ENCODE peak calls at places on chromosomes 3 and 15, in ten cellular contexts. Q is AG04450; A is GM12865; W is HFFc6; F is A549; B is CD8-positive, alpha-beta T cell; G is nephron progenitor cell; V is Panc1; U is Caco-2; O is MCF 10A. L is an unnamed sample.
A peak's percentile ranks its signal among the peaks of the same experiment; 100 is the strongest.

GRCh38 chr3:150094150-150094932 is 123.6 kb upstream of the PFN2 start:
- DNase-seq in O (peak; percentile 86), A (peak; percentile 74), V (no peak), G (no peak), Q (no peak), W (peak; percentile 43), B (no peak), F (no peak), U (no peak), L (no peak)

GRCh38 chr3:132554437-132554836 is 42.6 kb upstream of the ACKR4 start:
- DNase-seq in W (no peak), O (no peak), A (no peak), V (no peak), B (no peak), Q (no peak), G (no peak), F (no peak), U (no peak), L (no peak)

GRCh38 chr3:143002083-143002712 is 828 bp downstream of the U2SURP start:
- DNase-seq in B (no peak), A (peak; percentile 47), F (peak; percentile 56), W (peak; percentile 10), V (no peak), O (peak; percentile 57), G (no peak), U (peak; percentile 39), Q (no peak), L (peak; percentile 67)

GRCh38 chr15:40323953-40324937 is 753 bp downstream of the INAFM2 start:
- DNase-seq in G (peak; percentile 54), O (no peak), U (no peak), V (no peak), Q (no peak), A (peak; percentile 41), F (no peak), B (no peak), W (no peak), L (peak; percentile 52)

GRCh38 chr3:54954516-54954915 is 26.7 kb upstream of the LRTM1 start:
- DNase-seq in O (no peak), U (no peak), A (no peak), V (no peak), B (no peak), Q (no peak), G (no peak), F (no peak), W (peak; percentile 18), L (no peak)

GRCh38 chr15:41827880-41828746 is at the start of gene JMJD7:
- DNase-seq in A (peak; percentile 93), W (peak; percentile 80), Q (peak; percentile 66), U (peak; percentile 93), B (peak; percentile 93), G (peak; percentile 99), O (peak; percentile 85), V (peak; percentile 36), F (peak; percentile 82), L (peak; percentile 85)

GRCh38 chr3:131503328-131503650 is 518 bp upstream of the MRPL3 start:
- DNase-seq in B (no peak), U (peak; percentile 2), W (no peak), O (no peak), F (no peak), A (no peak), V (no peak), G (no peak), Q (no peak), L (peak; percentile 8)

GRCh38 chr15:32851619-32852416 is 134.0 kb downstream of the GREM1 start:
- DNase-seq in G (no peak), A (no peak), V (no peak), U (no peak), Q (peak; percentile 79), W (peak; percentile 73), B (no peak), F (no peak), O (peak; percentile 59), L (no peak)

GRCh38 chr3:105729662-105730061 is 139.2 kb downstream of the CBLB start:
- DNase-seq in U (no peak), W (no peak), Q (no peak), V (no peak), F (no peak), O (no peak), B (no peak), A (no peak), G (no peak), L (no peak)

GRCh38 chr3:53794597-53794996 is 51.6 kb downstream of the CHDH start:
- DNase-seq in V (no peak), F (no peak), U (no peak), G (no peak), Q (no peak), O (no peak), A (no peak), W (peak; percentile 47), B (no peak), L (no peak)

GRCh38 chr3:117600112-117600511 is 890.5 kb downstream of the TUSC7 start:
- DNase-seq in W (no peak), Q (no peak), F (no peak), U (no peak), V (no peak), A (peak; percentile 30), B (no peak), O (no peak), G (no peak), L (no peak)

GRCh38 chr15:34760909-34761308 is 6.1 kb upstream of the GJD2 start:
- DNase-seq in B (no peak), G (no peak), A (no peak), Q (no peak), V (no peak), W (no peak), U (no peak), O (no peak), F (no peak), L (no peak)

GRCh38 chr3:124986153-124987143 is 51.9 kb upstream of the MUC13 start:
- DNase-seq in U (peak; percentile 40), A (no peak), W (peak; percentile 93), G (peak; percentile 15), O (peak; percentile 92), B (no peak), Q (peak; percentile 69), V (no peak), F (peak; percentile 72), L (no peak)

GRCh38 chr3:140557476-140557875 is 120.4 kb upstream of the TRIM42 start:
- DNase-seq in W (no peak), O (no peak), V (no peak), Q (no peak), U (no peak), G (no peak), F (no peak), A (no peak), B (no peak), L (no peak)

GRCh38 chr3:140555666-140556065 is 122.2 kb upstream of the TRIM42 start:
- DNase-seq in F (no peak), V (no peak), U (no peak), W (no peak), O (no peak), G (no peak), A (no peak), B (no peak), Q (no peak), L (no peak)

GRCh38 chr3:140553591-140553990 is 124.3 kb upstream of the TRIM42 start:
- DNase-seq in W (no peak), F (no peak), U (no peak), B (no peak), G (no peak), Q (no peak), O (no peak), A (no peak), V (no peak), L (no peak)

GRCh38 chr3:140552898-140553297 is 125.0 kb upstream of the TRIM42 start:
- DNase-seq in B (no peak), U (no peak), F (no peak), W (no peak), O (peak; percentile 57), G (no peak), A (peak; percentile 2), Q (no peak), V (no peak), L (peak; percentile 4)

DNA sequence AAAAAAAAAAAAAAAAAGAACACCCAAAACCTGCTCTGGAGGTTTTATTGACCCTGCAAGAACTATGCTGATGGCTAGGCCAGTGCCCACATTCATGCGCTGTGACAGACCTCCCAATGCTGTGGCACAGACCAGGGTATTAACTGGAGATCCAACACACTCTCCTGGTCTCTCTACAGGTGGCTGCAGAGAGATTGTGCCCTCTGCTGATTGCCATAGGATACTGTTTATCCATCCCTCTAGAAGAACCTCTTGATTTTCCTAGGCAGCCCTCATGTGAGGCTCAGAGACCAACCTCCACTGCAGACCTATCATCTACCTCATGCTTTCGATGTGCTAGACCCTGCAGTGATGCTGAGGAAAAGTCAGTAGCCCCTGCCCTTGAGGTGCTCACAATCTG is 125.5 kb upstream of the TRIM42 start:
- DNase-seq in G (no peak), V (no peak), B (no peak), Q (no peak), U (no peak), W (no peak), F (no peak), A (no peak), O (peak; percentile 5), L (no peak)
- TF ChIP-seq CTCF in G (no peak), V (peak; percentile 20), B (no peak), Q (no peak), U (peak; percentile 17), W (no peak), F (no peak), A (no peak), O (no peak), L (no peak)

GRCh38 chr15:25136119-25136518 is 181.3 kb downstream of the SNRPN start:
- DNase-seq in U (no peak), V (no peak), W (no peak), Q (no peak), G (peak; percentile 4), A (no peak), F (no peak), B (no peak), O (no peak), L (peak; percentile 31)
- TF ChIP-seq CTCF in U (peak; percentile 10), V (peak; percentile 57), W (peak; percentile 60), Q (peak; percentile 41), G (peak; percentile 35), A (no peak), F (no peak), B (no peak), O (no peak), L (peak; percentile 48)

GRCh38 chr15:71115567-71116351 is 488 bp downstream of the THSD4 start:
- DNase-seq in U (peak; percentile 52), B (no peak), O (peak; percentile 64), W (no peak), G (peak; percentile 75), F (peak; percentile 67), A (peak; percentile 46), Q (no peak), V (no peak), L (no peak)
- TF ChIP-seq CTCF in U (no peak), B (no peak), O (no peak), W (peak; percentile 12), G (no peak), F (peak; percentile 61), A (no peak), Q (no peak), V (peak; percentile 76), L (no peak)

GRCh38 chr3:78153973-78154372 is 1114.1 kb downstream of the ROBO2 start:
- DNase-seq in U (no peak), O (no peak), B (no peak), A (no peak), Q (no peak), F (no peak), G (no peak), V (no peak), W (no peak), L (no peak)

GRCh38 chr3:78148986-78149717 is 1109.3 kb downstream of the ROBO2 start:
- DNase-seq in B (no peak), Q (no peak), W (no peak), G (no peak), V (no peak), F (no peak), O (no peak), A (no peak), U (no peak), L (no peak)

GRCh38 chr3:78154521-78155186 is 1114.8 kb downstream of the ROBO2 start:
- DNase-seq in B (no peak), W (no peak), Q (no peak), O (peak; percentile 55), V (no peak), F (no peak), U (no peak), A (no peak), G (no peak), L (no peak)
- TF ChIP-seq CTCF in B (no peak), W (no peak), Q (no peak), O (no peak), V (no peak), F (no peak), U (no peak), A (no peak), G (no peak), L (no peak)

L was measured in NB4.